ENCODE peak calls at places on chromosome 2, in six cellular contexts. M is esophagus squamous epithelium, O is HCT116, V is Peyer's patch, X is heart left ventricle, H is A549. K is an unnamed sample.

GRCh38 chr2:120302301-120302700 is 43.6 kb upstream of the INHBB start:
- DNase-seq in M (no peak), O (no peak), H (no peak), V (peak), X (no peak), K (no peak)

GRCh38 chr2:230658877-230659652 is 53.6 kb upstream of the CAB39 start:
- DNase-seq in O (no peak), X (no peak), H (no peak), V (no peak), M (no peak), K (no peak)

GRCh38 chr2:174644406-174644805 is 46.8 kb upstream of the WIPF1 start:
- DNase-seq in M (no peak), X (no peak), V (no peak), H (no peak), O (no peak), K (no peak)

GRCh38 chr2:179274749-179275148 is 10.1 kb upstream of the SESTD1 start:
- DNase-seq in V (peak), O (no peak), H (no peak), X (no peak), M (no peak), K (no peak)

GRCh38 chr2:226553333-226553732 is 246.3 kb downstream of the IRS1 start:
- DNase-seq in M (no peak), V (no peak), H (no peak), X (no peak), O (no peak), K (no peak)

GRCh38 chr2:212421571-212422334 is 116.8 kb downstream of the ERBB4 start:
- DNase-seq in O (no peak), H (no peak), V (no peak), X (no peak), M (no peak), K (no peak)

GRCh38 chr2:225494100-225494459 is 94.6 kb downstream of the NYAP2 start:
- DNase-seq in V (no peak), H (no peak), M (no peak), X (no peak), O (no peak), K (no peak)

GRCh38 chr2:157158111-157158510 is 99.4 kb upstream of the GALNT5 start:
- DNase-seq in V (no peak), M (no peak), H (no peak), O (no peak), X (no peak), K (no peak)

GRCh38 chr2:170161516-170162260 is 16.3 kb upstream of the MYO3B start:
- DNase-seq in O (no peak), V (no peak), H (no peak), X (no peak), M (no peak), K (no peak)

GRCh38 chr2:213121677-213122076 is 29.7 kb downstream of the IKZF2 start:
- DNase-seq in V (no peak), X (no peak), M (no peak), H (no peak), O (no peak), K (no peak)

GRCh38 chr2:126748188-126748760 is 92.3 kb downstream of the GYPC start:
- DNase-seq in O (no peak), V (no peak), H (no peak), M (no peak), X (no peak), K (no peak)

GRCh38 chr2:124880995-124881394 is 855.9 kb downstream of the CNTNAP5 start:
- DNase-seq in V (no peak), M (no peak), H (no peak), O (no peak), X (no peak), K (no peak)

GRCh38 chr2:26492749-26493515 is 15.0 kb upstream of the OTOF start:
- DNase-seq in H (no peak), M (no peak), V (no peak), O (no peak), X (no peak), K (no peak)

GRCh38 chr2:54555318-54555837 is 99.3 kb downstream of the SPTBN1 start:
- DNase-seq in X (no peak), O (no peak), V (peak), M (no peak), H (no peak), K (no peak)
- TF ChIP-seq POLR2A in X (no peak), O (no peak), V (peak), M (no peak), H (no peak), K (no peak)

DNA sequence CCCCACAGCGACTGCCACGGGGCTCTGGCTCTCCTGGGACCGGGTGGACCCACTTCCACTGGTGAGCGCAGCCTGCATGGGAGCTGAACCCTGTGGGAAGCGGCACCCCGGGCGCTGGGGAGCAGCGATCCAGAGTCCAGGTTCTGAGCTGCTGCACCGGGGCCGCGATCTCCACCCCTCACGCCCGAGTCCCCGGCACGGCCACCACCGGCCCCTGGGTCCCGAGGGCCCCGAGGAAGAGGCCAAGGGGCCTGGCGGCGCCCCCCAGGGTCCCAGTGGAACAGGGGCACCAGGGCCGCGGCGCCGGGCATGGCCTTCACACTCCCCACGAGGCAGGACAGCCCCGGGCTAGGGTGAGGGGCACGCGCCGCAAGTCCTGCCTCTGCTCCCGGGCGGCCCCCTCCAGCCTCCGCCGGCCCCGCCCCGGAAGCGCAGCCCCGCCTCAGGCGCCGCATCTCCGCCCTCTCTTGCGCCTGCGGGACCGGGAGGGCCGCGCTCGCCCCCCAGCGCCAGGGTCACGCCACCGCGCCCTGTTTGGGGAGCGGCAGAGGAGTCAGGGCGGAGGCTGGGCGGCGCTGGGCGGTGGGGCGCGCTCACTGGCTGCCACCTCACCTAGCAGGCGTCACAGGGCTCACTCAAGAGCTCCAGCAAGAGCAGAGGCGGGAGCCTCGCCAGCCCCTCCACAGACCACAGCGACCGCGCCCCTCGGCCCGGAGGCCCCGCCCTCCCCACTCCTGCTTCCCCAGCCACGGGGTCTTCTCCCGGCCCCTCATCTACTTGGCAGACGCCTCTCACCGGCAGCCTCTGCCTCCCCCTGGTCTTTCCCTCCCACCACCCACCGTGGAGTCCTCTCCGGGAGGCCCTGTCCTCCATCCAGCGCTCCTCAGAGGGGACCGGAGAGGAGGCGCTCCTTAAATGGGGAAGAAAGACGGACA is 26.8 kb downstream of the THAP4 start:
- DNase-seq in H (no peak), O (no peak), V (peak), M (peak), X (peak), K (peak)
- TF ChIP-seq POLR2A in H (no peak), O (no peak), V (peak), M (peak), X (no peak), K (no peak)

GRCh38 chr2:147499785-147500184 is 345.0 kb upstream of the ACVR2A start:
- DNase-seq in M (no peak), X (no peak), H (no peak), V (no peak), O (no peak), K (no peak)

GRCh38 chr2:147500229-147500628 is 344.6 kb upstream of the ACVR2A start:
- DNase-seq in X (no peak), V (no peak), O (no peak), M (no peak), H (no peak), K (no peak)

GRCh38 chr2:147502895-147503294 is 341.9 kb upstream of the ACVR2A start:
- DNase-seq in X (no peak), V (no peak), M (no peak), H (no peak), O (no peak), K (no peak)

GRCh38 chr2:147500819-147501395 is 343.9 kb upstream of the ACVR2A start:
- DNase-seq in M (no peak), V (no peak), H (no peak), X (no peak), O (no peak), K (no peak)

GRCh38 chr2:147501973-147502372 is 342.9 kb upstream of the ACVR2A start:
- DNase-seq in H (no peak), V (no peak), M (no peak), O (no peak), X (no peak), K (no peak)
- TF ChIP-seq POLR2A in H (no peak), V (no peak), M (no peak), O (no peak), X (no peak), K (no peak)

DNA sequence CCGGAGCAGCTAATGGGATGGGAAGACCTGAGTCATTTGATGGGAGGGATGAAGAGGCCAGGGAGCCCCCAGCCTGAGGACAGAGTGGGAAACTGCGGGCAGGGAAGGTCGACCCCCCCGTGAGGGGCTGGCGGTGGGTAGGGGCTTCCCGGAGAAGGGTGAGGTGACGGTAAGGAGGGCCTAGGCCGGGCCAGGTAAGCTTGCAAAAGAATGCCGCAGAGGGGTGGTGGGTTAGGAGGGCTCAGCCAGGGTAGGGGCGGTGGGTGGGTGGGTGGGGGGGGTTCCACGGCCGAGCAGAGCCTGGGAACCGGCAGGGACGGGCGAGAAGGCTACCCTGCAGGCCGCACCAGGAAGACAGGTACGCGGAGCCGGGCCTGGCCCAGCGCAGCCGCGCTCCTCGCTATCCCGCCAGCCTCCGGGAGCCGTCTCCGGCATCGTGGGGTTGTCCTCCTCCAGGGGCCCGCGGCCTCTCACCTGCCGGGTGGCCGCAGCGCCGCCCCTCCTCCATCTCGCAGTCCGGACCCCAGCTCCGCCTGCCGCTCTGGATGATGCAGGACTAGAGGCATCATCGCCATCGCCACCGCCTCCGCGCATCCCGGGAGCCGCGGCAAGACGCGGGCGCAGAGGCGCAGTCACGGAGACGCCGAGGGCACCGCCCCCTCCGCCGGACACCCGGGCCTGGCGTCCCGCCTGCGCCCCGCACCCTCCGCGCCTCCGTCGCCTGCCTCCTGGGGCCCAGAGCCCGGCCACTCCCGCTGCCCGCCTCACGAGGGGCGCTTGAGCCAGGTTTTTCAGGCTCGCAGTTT is at the start of gene GPR75:
- DNase-seq in X (peak), H (no peak), V (no peak), M (no peak), O (no peak), K (no peak)
- TF ChIP-seq POLR2A in X (no peak), H (no peak), V (no peak), M (no peak), O (no peak), K (no peak)

DNA sequence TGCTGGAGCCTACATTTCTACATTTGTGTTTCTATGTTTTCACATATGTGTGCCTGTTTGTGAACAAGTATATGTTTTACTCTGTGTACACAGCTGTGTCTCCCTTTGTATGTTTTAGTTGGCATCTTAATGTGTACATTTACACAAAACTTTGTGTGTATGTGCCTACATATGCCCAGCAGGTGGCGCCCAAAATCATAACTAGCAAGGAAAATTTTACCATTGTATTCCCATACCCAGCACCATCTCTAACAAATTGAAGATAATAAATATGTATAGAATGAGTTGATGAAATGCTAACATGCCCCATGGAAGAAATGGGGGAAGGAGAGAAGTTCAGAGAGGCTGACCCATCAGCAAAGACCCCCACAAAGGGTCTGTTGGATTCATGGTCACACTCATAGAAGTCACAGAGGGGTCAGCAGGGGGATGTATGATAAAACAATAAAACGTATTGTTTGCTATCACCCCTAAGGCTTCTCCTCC is 48.1 kb downstream of the PKDCC start:
- DNase-seq in X (peak), H (peak), M (no peak), O (peak), V (peak), K (peak)
- TF ChIP-seq POLR2A in X (no peak), H (no peak), M (no peak), O (no peak), V (no peak), K (no peak)

K was measured in sigmoid colon.